ENCODE peak calls at places on chromosomes 1 and 21, in five cellular contexts. V is Panc1, J is SK-N-SH, K is K562, C is H1. S is an unnamed sample.

GRCh38 chr1:66274634-66275033 is 259.3 kb upstream of the SGIP1 start:
- DNase-seq in V (no peak), J (no peak), K (no peak), C (no peak), S (no peak)

GRCh38 chr21:14889080-14889805 is 175.6 kb downstream of the NRIP1 start:
- DNase-seq in V (no peak), J (no peak), K (no peak), C (no peak), S (no peak)

GRCh38 chr1:92901699-92902405 is 59.4 kb downstream of the DIPK1A start:
- DNase-seq in C (no peak), K (no peak), J (no peak), V (no peak), S (no peak)

GRCh38 chr1:96544051-96544830 is 177.3 kb upstream of the PTBP2 start:
- DNase-seq in J (no peak), K (no peak), V (no peak), C (no peak), S (no peak)

GRCh38 chr1:67393240-67393639 is 37.0 kb downstream of the SERBP1 start:
- DNase-seq in C (no peak), J (no peak), K (no peak), V (no peak), S (no peak)

GRCh38 chr1:184113251-184113650 is 61.7 kb downstream of the TSEN15 start:
- DNase-seq in C (no peak), J (no peak), K (no peak), V (no peak), S (no peak)

GRCh38 chr1:57770772-57771171 is 346.9 kb upstream of the DAB1 start:
- DNase-seq in K (peak; percentile 9), V (no peak), J (no peak), C (no peak), S (no peak)

GRCh38 chr1:118984086-118984989 is 3.8 kb downstream of the TBX15 start:
- DNase-seq in C (peak; percentile 80), K (no peak), V (no peak), J (peak; percentile 32), S (no peak)

GRCh38 chr1:99548924-99549605 is 96.8 kb upstream of the PALMD start:
- DNase-seq in J (peak; percentile 7), V (no peak), C (no peak), K (no peak), S (no peak)

GRCh38 chr1:222310830-222311229 is 237.1 kb downstream of the HHIPL2 start:
- DNase-seq in V (no peak), J (no peak), C (no peak), K (no peak), S (no peak)

GRCh38 chr1:236209185-236209584 is 66.8 kb downstream of the GPR137B start:
- DNase-seq in K (no peak), V (no peak), J (no peak), C (no peak), S (no peak)

GRCh38 chr1:22132517-22133235 is 10.2 kb downstream of the WNT4 start:
- DNase-seq in V (no peak), C (no peak), J (no peak), K (no peak), S (no peak)

GRCh38 chr1:92425617-92426016 is 61.1 kb downstream of the GFI1 start:
- DNase-seq in K (no peak), J (no peak), C (no peak), V (no peak), S (no peak)

GRCh38 chr1:146034976-146035469 is 13.5 kb upstream of the HJV start:
- DNase-seq in J (no peak), K (no peak), C (no peak), V (no peak), S (peak; percentile 32)

GRCh38 chr1:5722635-5723157 is 269.5 kb downstream of the NPHP4 start:
- DNase-seq in J (no peak), K (no peak), V (no peak), C (no peak), S (no peak)

GRCh38 chr1:15180189-15180588 is 26.6 kb downstream of the TMEM51 start:
- DNase-seq in V (no peak), J (peak; percentile 72), C (no peak), K (no peak), S (no peak)

GRCh38 chr1:103129255-103129654 is 20.9 kb upstream of the COL11A1 start:
- DNase-seq in J (no peak), C (no peak), K (no peak), V (no peak), S (no peak)

GRCh38 chr1:31987231-31987630 is 26.4 kb upstream of the KHDRBS1 start:
- DNase-seq in K (no peak), J (peak; percentile 42), C (peak; percentile 57), V (no peak), S (no peak)

GRCh38 chr1:16979475-16980327 is 719 bp downstream of the MFAP2 start:
- DNase-seq in V (no peak), J (peak; percentile 87), C (peak; percentile 71), K (peak; percentile 60), S (no peak)

GRCh38 chr1:16977377-16977776 is 3.0 kb downstream of the MFAP2 start:
- DNase-seq in V (no peak), C (no peak), K (no peak), J (no peak), S (no peak)

GRCh38 chr1:16980473-16981268 is at the start of gene MFAP2:
- DNase-seq in V (no peak), J (peak; percentile 89), K (no peak), C (peak; percentile 84), S (no peak)

GRCh38 chr1:16978139-16978538 is 2.3 kb downstream of the MFAP2 start:
- DNase-seq in V (no peak), K (no peak), J (no peak), C (no peak), S (no peak)

DNA sequence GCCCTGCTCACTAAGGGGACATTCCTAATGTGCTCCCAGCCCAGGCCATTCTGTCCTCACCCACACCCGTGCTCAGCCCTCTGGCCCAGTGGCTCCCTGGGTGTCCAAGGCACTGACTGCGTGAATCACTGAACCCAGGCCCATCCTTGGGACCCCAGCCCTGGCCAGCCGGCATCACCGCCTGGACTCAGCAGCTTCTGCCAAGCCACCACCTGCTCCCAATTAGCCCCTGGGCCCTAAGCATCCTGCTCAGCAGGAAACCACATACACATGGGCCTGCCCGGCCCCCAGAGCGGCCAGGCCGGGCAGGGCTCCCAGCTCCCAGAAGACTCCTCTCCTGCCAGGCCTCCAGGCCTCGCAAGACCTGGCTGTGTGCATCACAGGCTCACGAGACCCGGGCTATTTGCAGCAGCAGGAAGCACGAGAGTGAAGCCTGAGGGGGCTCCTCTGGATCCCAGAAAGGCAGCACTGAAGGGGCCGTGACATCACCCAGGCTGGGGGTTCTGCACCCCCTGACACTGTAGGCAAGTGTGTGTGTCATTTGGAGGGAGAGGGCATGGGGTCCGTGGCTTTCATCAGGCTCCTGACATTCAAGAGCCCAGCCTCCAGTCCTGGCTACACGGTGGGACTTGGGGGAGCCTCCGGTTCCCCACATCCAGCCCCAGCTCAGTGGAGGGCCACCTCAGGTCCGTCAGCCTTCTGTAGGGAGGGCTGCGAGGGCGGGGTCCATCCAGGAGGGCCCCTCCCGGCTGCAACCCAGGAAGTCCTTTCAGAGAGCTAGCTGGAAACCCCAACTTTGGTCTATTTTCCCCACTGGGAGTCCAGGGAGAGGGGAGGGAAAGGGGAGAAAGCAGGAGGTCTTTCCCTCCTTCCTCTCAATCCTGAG is 1.6 kb downstream of the MFAP2 start:
- DNase-seq in J (peak; percentile 96), C (peak; percentile 49), K (no peak), V (no peak), S (no peak)
- TF ChIP-seq POLR2AphosphoS5 in J (peak; percentile 82), C (no peak), K (no peak), V (no peak), S (no peak)

DNA sequence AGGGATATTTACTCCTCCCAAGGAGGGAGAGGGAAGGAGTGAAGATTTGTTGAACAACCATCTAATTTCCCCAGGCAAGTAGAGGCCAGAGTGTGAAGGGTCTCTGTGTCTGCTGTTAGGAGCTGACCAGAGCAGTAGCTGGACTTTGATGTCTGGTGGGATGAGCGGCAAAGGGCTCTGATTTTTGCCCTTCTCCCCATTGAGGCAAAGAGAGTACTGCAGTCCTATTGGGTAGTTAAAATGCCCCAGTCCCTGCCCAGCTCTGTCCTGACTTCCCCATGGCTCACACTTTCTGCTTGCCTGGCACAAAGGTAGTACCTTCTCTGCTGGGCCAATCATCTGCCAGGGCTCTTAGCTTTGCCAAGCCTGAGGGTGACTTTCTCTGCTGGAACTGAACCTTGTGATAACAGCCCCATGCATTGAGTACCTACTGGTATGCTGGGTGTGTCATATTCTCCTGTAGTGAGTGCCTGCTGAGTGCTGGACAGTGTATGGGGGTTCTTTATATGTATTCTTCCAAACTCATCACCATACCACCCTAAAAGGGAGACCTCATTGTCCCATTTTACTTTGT is 64.0 kb upstream of the SELENON start:
- DNase-seq in K (no peak), J (no peak), V (no peak), C (no peak), S (no peak)
- TF ChIP-seq CTCF in K (no peak), J (no peak), V (no peak), C (no peak), S (no peak)

DNA sequence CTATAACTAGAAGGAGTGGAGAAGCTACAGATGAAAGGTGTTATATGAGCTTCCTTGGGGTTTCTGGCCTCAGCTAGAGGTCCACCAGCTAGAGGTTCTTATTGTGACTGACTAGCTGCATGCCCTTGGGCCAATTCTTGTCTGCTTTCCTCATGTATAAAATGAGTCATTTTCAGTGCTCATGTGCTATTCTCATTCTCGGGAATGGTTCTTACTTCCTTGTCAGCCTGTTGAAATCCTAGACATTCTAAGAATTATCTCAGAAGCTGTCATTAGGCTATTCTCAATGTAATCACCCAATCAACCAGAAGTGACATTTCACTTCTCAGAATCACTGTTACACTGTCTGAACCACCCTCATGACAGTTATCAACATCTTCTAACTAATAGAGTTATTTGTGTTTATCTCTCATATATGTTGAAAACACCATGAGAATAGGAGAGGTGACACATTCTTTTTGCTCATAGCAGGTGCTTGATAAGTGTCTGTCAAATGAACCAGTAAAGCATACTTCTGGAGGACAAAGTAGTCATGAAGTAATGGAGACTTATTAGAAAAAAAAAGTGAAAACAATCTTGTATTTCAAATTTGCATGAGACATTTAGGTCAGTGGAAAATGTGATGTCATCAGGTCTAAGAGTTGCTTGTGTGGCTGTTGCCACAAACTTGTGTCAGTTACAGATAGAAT is 122.8 kb upstream of the IVNS1ABP start:
- DNase-seq in C (no peak), V (no peak), J (no peak), K (no peak), S (no peak)
- TF ChIP-seq POLR2AphosphoS5 in C (no peak), V (no peak), J (no peak), K (no peak), S (no peak)

GRCh38 chr1:155167166-155168104 is 5.7 kb downstream of the KRTCAP2 start:
- DNase-seq in K (peak; percentile 83), C (peak; percentile 96), V (peak; percentile 64), J (peak; percentile 89), S (peak; percentile 83)
- TF ChIP-seq CTCF in K (peak; percentile 99), C (no peak), V (peak; percentile 93), J (peak; percentile 96), S (peak; percentile 81)